ENCODE peak calls at places on chromosomes 16 and 17, in nine cellular contexts. B is lung, C is Peyer's patch, J is heart right ventricle, G is esophagus squamous epithelium, O is HAP-1, N is tibial nerve, Z is small intestine, M is mammary epithelial cell. D is an unnamed sample. For H3K4me1, the result is how much of the 10 kb centered on the place peaks cover.

GRCh38 chr16:77739493-77739892 is 17.2 kb downstream of the NUDT7 start:
- DNase-seq in B (no peak), C (no peak), J (no peak), G (no peak), O (no peak), N (no peak), Z (no peak), M (peak), D (no peak)

GRCh38 chr17:21816592-21817567 is 124.6 kb downstream of the KCNJ18 start:
- DNase-seq in B (no peak), C (no peak), J (no peak), G (no peak), O (no peak), N (no peak), Z (no peak), M (no peak), D (no peak)

GRCh38 chr16:12132290-12132689 is 155.8 kb downstream of the SNX29 start:
- DNase-seq in B (no peak), C (no peak), J (no peak), G (no peak), O (no peak), N (no peak), Z (no peak), M (no peak), D (no peak)

GRCh38 chr17:57035971-57036481 is 49.0 kb upstream of the AKAP1 start:
- DNase-seq in B (peak), C (no peak), J (peak), G (no peak), O (peak), N (no peak), Z (peak), M (peak), D (peak)

GRCh38 chr17:40268141-40268712 is 19.5 kb upstream of the CDC6 start:
- DNase-seq in B (no peak), C (no peak), J (no peak), G (no peak), O (no peak), N (no peak), Z (no peak), M (peak), D (no peak)

GRCh38 chr17:17811381-17812210 is 25.2 kb downstream of the SREBF1 start:
- DNase-seq in B (no peak), C (no peak), J (no peak), G (no peak), O (no peak), N (no peak), Z (no peak), M (no peak), D (no peak)

GRCh38 chr17:76370261-76370993 is 14.0 kb upstream of the SPHK1 start:
- DNase-seq in B (peak), C (no peak), J (peak), G (no peak), O (no peak), N (peak), Z (no peak), M (peak), D (no peak)

GRCh38 chr17:70426752-70427151 is 257.4 kb downstream of the KCNJ2 start:
- DNase-seq in B (no peak), C (no peak), J (no peak), G (no peak), O (no peak), N (no peak), Z (no peak), M (no peak), D (no peak)

GRCh38 chr17:19762515-19762961 is 14.4 kb upstream of the ALDH3A1 start:
- DNase-seq in B (peak), C (peak), J (no peak), G (no peak), O (peak), N (peak), Z (peak), M (peak), D (peak)

GRCh38 chr17:18321309-18321708 is 6.2 kb downstream of the SMCR8 start:
- DNase-seq in B (no peak), C (no peak), J (no peak), G (no peak), O (no peak), N (no peak), Z (no peak), M (no peak), D (no peak)

GRCh38 chr17:3735515-3735914 is 11.8 kb downstream of the HASPIN start:
- DNase-seq in B (no peak), C (no peak), J (no peak), G (no peak), O (no peak), N (no peak), Z (no peak), M (no peak), D (no peak)

GRCh38 chr17:58319181-58320162 is 9.1 kb downstream of the TSPOAP1 start:
- DNase-seq in B (no peak), C (no peak), J (no peak), G (no peak), O (no peak), N (no peak), Z (no peak), M (no peak), D (no peak)

GRCh38 chr17:66604381-66604780 is 230.5 kb upstream of the CACNG5 start:
- DNase-seq in B (no peak), C (no peak), J (no peak), G (no peak), O (no peak), N (no peak), Z (no peak), M (no peak), D (no peak)

GRCh38 chr17:78041401-78042179 is 83.1 kb downstream of the TNRC6C start:
- DNase-seq in B (no peak), C (no peak), J (no peak), G (no peak), O (no peak), N (no peak), Z (no peak), M (no peak), D (no peak)

GRCh38 chr17:41258406-41258805 is 3.2 kb downstream of the KRTAP9-9 start:
- DNase-seq in B (no peak), C (no peak), J (no peak), G (no peak), O (no peak), N (no peak), Z (no peak), M (no peak), D (no peak)

GRCh38 chr17:80877095-80877828 is 114.4 kb upstream of the CHMP6 start:
- DNase-seq in B (no peak), C (peak), J (no peak), G (no peak), O (no peak), N (no peak), Z (peak), M (no peak), D (no peak)

GRCh38 chr16:70689970-70690905 is 4.4 kb upstream of the MTSS2 start:
- DNase-seq in B (no peak), C (no peak), J (no peak), G (no peak), O (no peak), N (no peak), Z (peak), M (no peak), D (peak)

GRCh38 chr16:1244881-1245280 is 4.4 kb downstream of the TPSAB1 start:
- DNase-seq in B (no peak), C (peak), J (no peak), G (no peak), O (no peak), N (no peak), Z (no peak), M (no peak), D (no peak)

GRCh38 chr16:27551046-27551445 is 1.1 kb downstream of the KATNIP start:
- DNase-seq in B (no peak), C (no peak), J (no peak), G (no peak), O (no peak), N (no peak), Z (no peak), M (no peak), D (no peak)

GRCh38 chr17:31745964-31746650 is 112.9 kb downstream of the COPRS start:
- DNase-seq in B (no peak), C (no peak), J (no peak), G (no peak), O (no peak), N (no peak), Z (no peak), M (no peak), D (no peak)

GRCh38 chr17:77022766-77023165 is 118.0 kb upstream of the SEC14L1 start:
- DNase-seq in B (no peak), C (no peak), J (no peak), G (no peak), O (peak), N (no peak), Z (no peak), M (no peak), D (no peak)

GRCh38 chr17:40072481-40073346 is 9.9 kb downstream of the THRA start:
- DNase-seq in B (no peak), C (no peak), J (peak), G (no peak), O (no peak), N (no peak), Z (peak), M (no peak), D (peak)

GRCh38 chr16:23120562-23120961 is 28.7 kb downstream of the USP31 start:
- DNase-seq in B (no peak), C (no peak), J (no peak), G (no peak), O (no peak), N (no peak), Z (no peak), M (no peak), D (no peak)

GRCh38 chr17:68246271-68247028 is 1.4 kb upstream of the AMZ2 start:
- DNase-seq in B (no peak), C (no peak), J (no peak), G (no peak), O (no peak), N (no peak), Z (no peak), M (no peak), D (no peak)

DNA sequence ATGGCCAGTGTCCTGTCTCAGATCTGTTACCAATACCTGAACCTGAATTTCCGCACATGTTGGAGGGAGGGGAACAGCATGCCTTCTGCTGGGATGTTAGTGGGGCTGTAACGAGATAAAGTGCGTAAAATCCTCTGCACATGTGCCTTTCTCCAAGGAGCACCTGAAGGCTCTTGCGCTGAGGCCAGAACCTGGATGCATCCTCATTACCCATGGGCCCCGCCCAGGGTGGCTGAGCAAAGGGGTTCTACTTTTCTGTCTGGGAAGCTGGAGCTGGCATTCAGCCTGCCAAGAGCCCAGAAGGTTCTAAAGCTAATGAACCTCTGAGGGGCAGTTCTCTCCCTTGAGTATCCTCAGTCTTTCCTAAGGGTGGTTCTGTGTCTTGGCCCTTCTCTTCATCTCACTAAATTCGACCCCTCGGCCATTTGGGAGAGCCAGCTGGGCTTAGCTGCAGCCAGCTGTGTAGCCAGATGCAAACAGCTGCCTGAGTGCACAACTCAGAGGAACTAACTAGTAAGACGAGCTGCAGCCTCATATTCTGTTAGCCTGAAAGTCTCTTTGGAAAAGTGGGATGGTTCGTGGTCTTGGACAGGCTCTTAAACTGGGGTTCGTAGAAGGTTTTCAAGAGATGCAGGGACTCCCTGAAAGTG is 2.5 kb downstream of the ITGA3 start:
- DNase-seq in B (no peak), C (no peak), J (no peak), G (no peak), O (no peak), N (no peak), Z (no peak), M (no peak), D (no peak)
- H3K4me1 ChIP-seq in B (under half), C (under half), J (half or more), G (half or more), O (under half), N (half or more), Z (under half), M (half or more), D (under half)

GRCh38 chr16:61435356-61435755 is 600.9 kb downstream of the CDH8 start:
- DNase-seq in B (no peak), C (no peak), J (no peak), G (no peak), O (no peak), N (no peak), Z (no peak), M (no peak), D (no peak)
- H3K4me3 ChIP-seq in B (no peak), C (no peak), J (no peak), G (no peak), O (no peak), N (peak), Z (no peak), M (peak), D (no peak)

GRCh38 chr17:73284339-73284738 is 22.7 kb upstream of the CPSF4L start:
- DNase-seq in B (no peak), C (no peak), J (no peak), G (no peak), O (no peak), N (no peak), Z (no peak), M (no peak), D (no peak)
- H3K4me1 ChIP-seq in B (under half), C (under half), J (half or more), G (under half), O (under half), N (half or more), Z (under half), M (under half), D (under half)

DNA sequence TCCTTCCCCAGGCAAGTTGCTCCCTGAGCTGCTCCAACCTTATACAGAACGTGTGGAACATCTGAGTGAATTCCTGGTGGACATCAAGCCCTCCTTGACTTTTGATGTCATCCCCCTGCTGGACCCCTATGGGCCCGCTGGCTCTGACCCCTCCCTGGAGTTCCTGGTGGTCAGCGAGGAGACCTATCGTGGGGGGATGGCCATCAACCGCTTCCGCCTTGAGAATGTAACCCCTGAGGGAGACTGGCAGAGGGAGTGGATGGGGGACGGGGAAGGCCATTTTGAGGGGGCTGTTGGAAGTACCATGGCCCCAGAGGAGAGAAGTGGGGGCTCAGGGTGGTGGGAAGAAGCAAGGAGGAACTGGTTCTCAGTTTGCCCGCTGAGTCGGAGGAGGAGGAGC is 2.0 kb downstream of the COASY start:
- DNase-seq in B (no peak), C (no peak), J (no peak), G (no peak), O (no peak), N (no peak), Z (no peak), M (no peak), D (no peak)
- H3K4me3 ChIP-seq in B (no peak), C (no peak), J (no peak), G (no peak), O (no peak), N (no peak), Z (peak), M (no peak), D (no peak)

D was measured in colonic mucosa.